ENCODE peak calls at places on chromosomes 13 and 19, in nine cellular contexts. K is non-pigmented ciliary epithelial cell; O is effector memory CD8-positive, alpha-beta T cell; G is activated CD4-positive, CD25-positive, alpha-beta regulatory T cell; Z is AG09319; H is esophagus muscularis mucosa; C is stimulated activated CD8-positive, alpha-beta memory T cell treated with anti-CD3 and anti-CD28 coated beads, Interleukin-7, amount 100 ng/mL, for 1 hour; E is CD8-positive, alpha-beta T cell; R is foreskin fibroblast. S is an unnamed sample.

GRCh38 chr13:41960195-41960699 is 662 bp downstream of the VWA8 start:
- DNase-seq in Z (no peak), K (no peak), C (no peak), E (no peak), R (peak), G (no peak), H (no peak), O (no peak), S (no peak)

GRCh38 chr13:75798353-75799245 is 162.5 kb downstream of the LMO7 start:
- DNase-seq in Z (no peak), O (no peak), K (no peak), R (peak), C (no peak), G (no peak), E (no peak), H (no peak), S (no peak)

GRCh38 chr13:19586904-19587634 is 25.7 kb upstream of the TPTE2 start:
- DNase-seq in G (peak), H (peak), C (peak), R (peak), O (peak), K (no peak), Z (no peak), E (peak), S (no peak)

GRCh38 chr13:106449096-106449495 is 86.4 kb downstream of the EFNB2 start:
- DNase-seq in H (no peak), O (no peak), C (no peak), K (no peak), E (no peak), G (no peak), Z (no peak), R (no peak), S (no peak)

GRCh38 chr19:55305491-55305890 is 19.6 kb downstream of the TMEM150B start:
- DNase-seq in E (peak), Z (no peak), G (peak), K (no peak), C (peak), H (no peak), O (peak), R (peak), S (no peak)

GRCh38 chr13:34762312-34762711 is 179.8 kb upstream of the NBEA start:
- DNase-seq in H (no peak), C (no peak), K (no peak), G (no peak), R (peak), Z (no peak), E (no peak), O (no peak), S (no peak)

GRCh38 chr19:10826236-10826635 is 9.8 kb downstream of the TMED1 start:
- DNase-seq in O (no peak), R (no peak), C (no peak), E (no peak), Z (no peak), K (no peak), G (no peak), H (no peak), S (no peak)

GRCh38 chr19:42538841-42539709 is 10.8 kb upstream of the CEACAM1 start:
- DNase-seq in Z (no peak), R (no peak), K (no peak), E (no peak), G (no peak), H (no peak), O (no peak), C (no peak), S (no peak)

GRCh38 chr13:49388256-49388655 is 55.6 kb downstream of the CAB39L start:
- DNase-seq in K (no peak), O (no peak), Z (no peak), C (no peak), H (no peak), R (no peak), E (no peak), G (no peak), S (no peak)

GRCh38 chr19:42403586-42403985 is 13.5 kb upstream of the CNFN start:
- DNase-seq in K (no peak), G (no peak), C (no peak), O (no peak), E (no peak), Z (no peak), H (no peak), R (no peak), S (no peak)

GRCh38 chr13:61202042-61202441 is 213.6 kb downstream of the PCDH20 start:
- DNase-seq in Z (no peak), C (no peak), H (no peak), R (no peak), E (no peak), K (no peak), G (no peak), O (no peak), S (no peak)

GRCh38 chr19:45322311-45322710 is 364 bp downstream of the CKM start:
- DNase-seq in G (no peak), R (no peak), Z (no peak), H (no peak), O (no peak), K (no peak), C (no peak), E (no peak), S (no peak)

GRCh38 chr13:96397807-96398206 is 307.9 kb downstream of the HS6ST3 start:
- DNase-seq in C (no peak), H (no peak), Z (no peak), G (no peak), O (no peak), K (no peak), R (no peak), E (no peak), S (no peak)

GRCh38 chr13:73677041-73677589 is 457.1 kb downstream of the KLF12 start:
- DNase-seq in O (no peak), G (no peak), K (peak), R (no peak), H (no peak), C (no peak), Z (no peak), E (no peak), S (no peak)

GRCh38 chr19:58154679-58155648 is 4.4 kb upstream of the ZNF329 start:
- DNase-seq in Z (peak), K (peak), G (peak), O (peak), H (peak), C (peak), E (peak), R (peak), S (peak)

GRCh38 chr13:33174980-33175379 is 110.6 kb downstream of the STARD13 start:
- DNase-seq in C (no peak), R (peak), K (no peak), O (no peak), Z (peak), G (no peak), H (no peak), E (no peak), S (no peak)

GRCh38 chr19:17209126-17210036 is 5.8 kb upstream of the USE1 start:
- DNase-seq in E (peak), R (peak), O (no peak), Z (no peak), K (no peak), H (no peak), C (no peak), G (no peak), S (no peak)

GRCh38 chr19:17001603-17002183 is 24.9 kb downstream of the CPAMD8 start:
- DNase-seq in C (peak), Z (no peak), E (peak), K (no peak), G (peak), R (no peak), H (no peak), O (peak), S (no peak)

GRCh38 chr13:36275190-36276002 is 22.2 kb downstream of the CCDC169 start:
- DNase-seq in Z (peak), O (no peak), H (no peak), R (peak), E (no peak), C (no peak), G (no peak), K (peak), S (no peak)

GRCh38 chr13:45327253-45327954 is 13.6 kb downstream of the TPT1 start:
- DNase-seq in K (no peak), H (no peak), R (no peak), Z (no peak), O (no peak), G (no peak), C (no peak), E (no peak), S (no peak)

GRCh38 chr13:39016789-39017188 is 21.1 kb downstream of the PROSER1 start:
- DNase-seq in R (peak), E (no peak), Z (no peak), G (no peak), C (no peak), O (no peak), H (no peak), K (no peak), S (no peak)

S was measured in sciatic nerve.